ENCODE peak calls at places on chromosomes 2 and 18, in five cellular contexts. B, R, T, V and M are unnamed samples.

GRCh38 chr2:101251844-101252407 is 760 bp upstream of the CNOT11 start:
- DNase-seq in B (no peak), R (peak), T (no peak), V (peak), M (peak)

GRCh38 chr18:53421869-53422268 is 802.6 kb downstream of the MBD2 start:
- DNase-seq in B (no peak), R (no peak), T (no peak), V (no peak), M (no peak)

GRCh38 chr2:218397502-218398436 is 1.9 kb upstream of the CTDSP1 start:
- DNase-seq in B (peak), R (no peak), T (no peak), V (peak), M (peak)

GRCh38 chr18:36365836-36366775 is 68.6 kb downstream of the FHOD3 start:
- DNase-seq in B (no peak), R (no peak), T (no peak), V (no peak), M (no peak)

GRCh38 chr2:170465241-170465640 is 249.9 kb upstream of the SP5 start:
- DNase-seq in B (peak), R (peak), T (no peak), V (no peak), M (no peak)

GRCh38 chr2:37849908-37850307 is 75.2 kb upstream of the RMDN2 start:
- DNase-seq in B (no peak), R (no peak), T (no peak), V (no peak), M (no peak)

GRCh38 chr2:200168641-200169265 is 137.7 kb upstream of the SPATS2L start:
- DNase-seq in B (no peak), R (no peak), T (no peak), V (no peak), M (no peak)

GRCh38 chr18:46213295-46213694 is 109.1 kb downstream of the HAUS1 start:
- DNase-seq in B (no peak), R (no peak), T (no peak), V (peak), M (peak)

GRCh38 chr2:8254791-8255447 is 426.9 kb upstream of the ID2 start:
- DNase-seq in B (no peak), R (no peak), T (no peak), V (no peak), M (no peak)

GRCh38 chr2:241914542-241914941 is 45.0 kb downstream of the RTP5 start:
- DNase-seq in B (no peak), R (no peak), T (no peak), V (no peak), M (no peak)

GRCh38 chr2:42127425-42128424 is 41.4 kb upstream of the EML4 start:
- DNase-seq in B (no peak), R (no peak), T (no peak), V (no peak), M (no peak)

GRCh38 chr2:85861180-85861579 is 27.6 kb downstream of the ST3GAL5 start:
- DNase-seq in B (no peak), R (no peak), T (no peak), V (no peak), M (no peak)

GRCh38 chr2:25566694-25567093 is 106.7 kb downstream of the DTNB start:
- DNase-seq in B (no peak), R (no peak), T (no peak), V (no peak), M (no peak)

GRCh38 chr18:62119884-62120283 is 67.0 kb downstream of the PIGN start:
- DNase-seq in B (no peak), R (no peak), T (no peak), V (no peak), M (no peak)